ENCODE peak calls at places on chromosomes 3 and 15, in eight cellular contexts. One of them, this sample, is unnamed.
A peak's percentile ranks its signal among the peaks of the same experiment; 100 is the strongest.

GRCh38 chr3:111737712-111738097 is 121.4 kb upstream of the PHLDB2 start:
- DNase-seq in NCI-H1694: no peak
- DNase-seq in right atrium auricular region: peak; percentile 71
- DNase-seq in effector memory CD4-positive, alpha-beta T cell: no peak
- DNase-seq in fibroblast of lung: peak; percentile 97
- DNase-seq in T-helper 9 cell: no peak
- DNase-seq in stimulated activated naive CD8-positive, alpha-beta T cell treated with anti-CD3 and anti-CD28 coated beads, Interleukin-15, Interleukin-2, amounts not matched to agents 100 U/mL and 50 U/mL, for 24 hours: no peak
- DNase-seq in AG20443: peak; percentile 73
- DNase-seq in this sample: no peak

GRCh38 chr3:60055765-60056164 is 1005.9 kb upstream of the CFAP20DC start:
- DNase-seq in T-helper 9 cell: no peak
- DNase-seq in AG20443: no peak
- DNase-seq in effector memory CD4-positive, alpha-beta T cell: no peak
- DNase-seq in fibroblast of lung: no peak
- DNase-seq in stimulated activated naive CD8-positive, alpha-beta T cell treated with anti-CD3 and anti-CD28 coated beads, Interleukin-15, Interleukin-2, amounts not matched to agents 100 U/mL and 50 U/mL, for 24 hours: no peak
- DNase-seq in right atrium auricular region: no peak
- DNase-seq in NCI-H1694: no peak
- DNase-seq in this sample: no peak

GRCh38 chr3:42300013-42300412 is 34.0 kb upstream of the CCK start:
- DNase-seq in right atrium auricular region: no peak
- DNase-seq in T-helper 9 cell: no peak
- DNase-seq in stimulated activated naive CD8-positive, alpha-beta T cell treated with anti-CD3 and anti-CD28 coated beads, Interleukin-15, Interleukin-2, amounts not matched to agents 100 U/mL and 50 U/mL, for 24 hours: peak; percentile 45
- DNase-seq in AG20443: peak; percentile 67
- DNase-seq in effector memory CD4-positive, alpha-beta T cell: no peak
- DNase-seq in fibroblast of lung: peak; percentile 27
- DNase-seq in NCI-H1694: no peak
- DNase-seq in this sample: no peak

GRCh38 chr15:41746802-41747201 is 27.5 kb upstream of the MAPKBP1 start:
- DNase-seq in AG20443: peak; percentile 13
- DNase-seq in stimulated activated naive CD8-positive, alpha-beta T cell treated with anti-CD3 and anti-CD28 coated beads, Interleukin-15, Interleukin-2, amounts not matched to agents 100 U/mL and 50 U/mL, for 24 hours: no peak
- DNase-seq in T-helper 9 cell: no peak
- DNase-seq in right atrium auricular region: no peak
- DNase-seq in fibroblast of lung: peak; percentile 19
- DNase-seq in effector memory CD4-positive, alpha-beta T cell: no peak
- DNase-seq in NCI-H1694: no peak
- DNase-seq in this sample: no peak

GRCh38 chr3:116340680-116341216 is 104.5 kb downstream of the LSAMP start:
- DNase-seq in AG20443: peak; percentile 18
- DNase-seq in right atrium auricular region: no peak
- DNase-seq in NCI-H1694: no peak
- DNase-seq in stimulated activated naive CD8-positive, alpha-beta T cell treated with anti-CD3 and anti-CD28 coated beads, Interleukin-15, Interleukin-2, amounts not matched to agents 100 U/mL and 50 U/mL, for 24 hours: no peak
- DNase-seq in fibroblast of lung: peak; percentile 26
- DNase-seq in T-helper 9 cell: no peak
- DNase-seq in effector memory CD4-positive, alpha-beta T cell: no peak
- DNase-seq in this sample: no peak

GRCh38 chr3:133112666-133113065 is 74.5 kb downstream of the TMEM108 start:
- DNase-seq in T-helper 9 cell: no peak
- DNase-seq in AG20443: no peak
- DNase-seq in right atrium auricular region: no peak
- DNase-seq in effector memory CD4-positive, alpha-beta T cell: no peak
- DNase-seq in stimulated activated naive CD8-positive, alpha-beta T cell treated with anti-CD3 and anti-CD28 coated beads, Interleukin-15, Interleukin-2, amounts not matched to agents 100 U/mL and 50 U/mL, for 24 hours: no peak
- DNase-seq in fibroblast of lung: peak; percentile 81
- DNase-seq in NCI-H1694: no peak
- DNase-seq in this sample: no peak

GRCh38 chr3:107201146-107201545 is 176.1 kb upstream of the CCDC54 start:
- DNase-seq in NCI-H1694: no peak
- DNase-seq in T-helper 9 cell: no peak
- DNase-seq in stimulated activated naive CD8-positive, alpha-beta T cell treated with anti-CD3 and anti-CD28 coated beads, Interleukin-15, Interleukin-2, amounts not matched to agents 100 U/mL and 50 U/mL, for 24 hours: no peak
- DNase-seq in AG20443: no peak
- DNase-seq in right atrium auricular region: no peak
- DNase-seq in effector memory CD4-positive, alpha-beta T cell: no peak
- DNase-seq in fibroblast of lung: no peak
- DNase-seq in this sample: no peak

GRCh38 chr3:161372321-161373260 is 1.3 kb upstream of the SPTSSB start:
- DNase-seq in fibroblast of lung: peak; percentile 4
- DNase-seq in effector memory CD4-positive, alpha-beta T cell: no peak
- DNase-seq in NCI-H1694: peak; percentile 3
- DNase-seq in T-helper 9 cell: no peak
- DNase-seq in AG20443: peak; percentile 64
- DNase-seq in right atrium auricular region: no peak
- DNase-seq in stimulated activated naive CD8-positive, alpha-beta T cell treated with anti-CD3 and anti-CD28 coated beads, Interleukin-15, Interleukin-2, amounts not matched to agents 100 U/mL and 50 U/mL, for 24 hours: peak; percentile 26
- DNase-seq in this sample: no peak

GRCh38 chr3:44903314-44903713 is 28.9 kb downstream of the TGM4 start:
- DNase-seq in NCI-H1694: no peak
- DNase-seq in effector memory CD4-positive, alpha-beta T cell: no peak
- DNase-seq in AG20443: no peak
- DNase-seq in T-helper 9 cell: no peak
- DNase-seq in stimulated activated naive CD8-positive, alpha-beta T cell treated with anti-CD3 and anti-CD28 coated beads, Interleukin-15, Interleukin-2, amounts not matched to agents 100 U/mL and 50 U/mL, for 24 hours: no peak
- DNase-seq in right atrium auricular region: no peak
- DNase-seq in fibroblast of lung: no peak
- DNase-seq in this sample: no peak

GRCh38 chr3:32551496-32551895 is 19.2 kb downstream of the DYNC1LI1 start:
- DNase-seq in T-helper 9 cell: no peak
- DNase-seq in right atrium auricular region: no peak
- DNase-seq in fibroblast of lung: no peak
- DNase-seq in NCI-H1694: no peak
- DNase-seq in AG20443: no peak
- DNase-seq in stimulated activated naive CD8-positive, alpha-beta T cell treated with anti-CD3 and anti-CD28 coated beads, Interleukin-15, Interleukin-2, amounts not matched to agents 100 U/mL and 50 U/mL, for 24 hours: no peak
- DNase-seq in effector memory CD4-positive, alpha-beta T cell: no peak
- DNase-seq in this sample: no peak

GRCh38 chr3:43378066-43378935 is 92.0 kb downstream of the SNRK start:
- DNase-seq in NCI-H1694: no peak
- DNase-seq in stimulated activated naive CD8-positive, alpha-beta T cell treated with anti-CD3 and anti-CD28 coated beads, Interleukin-15, Interleukin-2, amounts not matched to agents 100 U/mL and 50 U/mL, for 24 hours: peak; percentile 71
- DNase-seq in fibroblast of lung: peak; percentile 31
- DNase-seq in T-helper 9 cell: peak; percentile 62
- DNase-seq in right atrium auricular region: no peak
- DNase-seq in effector memory CD4-positive, alpha-beta T cell: peak; percentile 35
- DNase-seq in AG20443: no peak
- DNase-seq in this sample: peak; percentile 38

GRCh38 chr15:76253851-76254440 is 57.3 kb downstream of the ETFA start:
- DNase-seq in stimulated activated naive CD8-positive, alpha-beta T cell treated with anti-CD3 and anti-CD28 coated beads, Interleukin-15, Interleukin-2, amounts not matched to agents 100 U/mL and 50 U/mL, for 24 hours: no peak
- DNase-seq in fibroblast of lung: no peak
- DNase-seq in effector memory CD4-positive, alpha-beta T cell: no peak
- DNase-seq in right atrium auricular region: no peak
- DNase-seq in AG20443: no peak
- DNase-seq in NCI-H1694: no peak
- DNase-seq in T-helper 9 cell: no peak
- DNase-seq in this sample: no peak

GRCh38 chr3:157465741-157466140 is 29.1 kb downstream of the PTX3 start:
- DNase-seq in stimulated activated naive CD8-positive, alpha-beta T cell treated with anti-CD3 and anti-CD28 coated beads, Interleukin-15, Interleukin-2, amounts not matched to agents 100 U/mL and 50 U/mL, for 24 hours: no peak
- DNase-seq in effector memory CD4-positive, alpha-beta T cell: no peak
- DNase-seq in T-helper 9 cell: no peak
- DNase-seq in right atrium auricular region: no peak
- DNase-seq in fibroblast of lung: no peak
- DNase-seq in NCI-H1694: no peak
- DNase-seq in AG20443: peak; percentile 29
- DNase-seq in this sample: no peak

GRCh38 chr3:4953119-4953518 is 26.1 kb upstream of the BHLHE40 start:
- DNase-seq in NCI-H1694: no peak
- DNase-seq in stimulated activated naive CD8-positive, alpha-beta T cell treated with anti-CD3 and anti-CD28 coated beads, Interleukin-15, Interleukin-2, amounts not matched to agents 100 U/mL and 50 U/mL, for 24 hours: no peak
- DNase-seq in right atrium auricular region: no peak
- DNase-seq in effector memory CD4-positive, alpha-beta T cell: no peak
- DNase-seq in AG20443: peak; percentile 17
- DNase-seq in T-helper 9 cell: no peak
- DNase-seq in fibroblast of lung: no peak
- DNase-seq in this sample: no peak

GRCh38 chr15:43440721-43441281 is 52.2 kb downstream of the TP53BP1 start:
- DNase-seq in right atrium auricular region: peak; percentile 66
- DNase-seq in stimulated activated naive CD8-positive, alpha-beta T cell treated with anti-CD3 and anti-CD28 coated beads, Interleukin-15, Interleukin-2, amounts not matched to agents 100 U/mL and 50 U/mL, for 24 hours: peak; percentile 21
- DNase-seq in T-helper 9 cell: no peak
- DNase-seq in AG20443: peak; percentile 91
- DNase-seq in NCI-H1694: peak; percentile 71
- DNase-seq in fibroblast of lung: peak; percentile 98
- DNase-seq in effector memory CD4-positive, alpha-beta T cell: no peak
- DNase-seq in this sample: no peak

GRCh38 chr3:37800022-37800493 is 61.6 kb upstream of the CTDSPL start:
- DNase-seq in effector memory CD4-positive, alpha-beta T cell: no peak
- DNase-seq in stimulated activated naive CD8-positive, alpha-beta T cell treated with anti-CD3 and anti-CD28 coated beads, Interleukin-15, Interleukin-2, amounts not matched to agents 100 U/mL and 50 U/mL, for 24 hours: no peak
- DNase-seq in AG20443: no peak
- DNase-seq in fibroblast of lung: no peak
- DNase-seq in NCI-H1694: no peak
- DNase-seq in right atrium auricular region: no peak
- DNase-seq in T-helper 9 cell: no peak
- DNase-seq in this sample: no peak

GRCh38 chr3:16687206-16687605 is 82.0 kb upstream of the DAZL start:
- DNase-seq in stimulated activated naive CD8-positive, alpha-beta T cell treated with anti-CD3 and anti-CD28 coated beads, Interleukin-15, Interleukin-2, amounts not matched to agents 100 U/mL and 50 U/mL, for 24 hours: no peak
- DNase-seq in right atrium auricular region: no peak
- DNase-seq in NCI-H1694: no peak
- DNase-seq in fibroblast of lung: no peak
- DNase-seq in T-helper 9 cell: no peak
- DNase-seq in AG20443: no peak
- DNase-seq in effector memory CD4-positive, alpha-beta T cell: no peak
- DNase-seq in this sample: no peak

GRCh38 chr15:32856753-32857152 is 138.9 kb downstream of the GREM1 start:
- DNase-seq in T-helper 9 cell: no peak
- DNase-seq in AG20443: no peak
- DNase-seq in stimulated activated naive CD8-positive, alpha-beta T cell treated with anti-CD3 and anti-CD28 coated beads, Interleukin-15, Interleukin-2, amounts not matched to agents 100 U/mL and 50 U/mL, for 24 hours: no peak
- DNase-seq in NCI-H1694: no peak
- DNase-seq in effector memory CD4-positive, alpha-beta T cell: no peak
- DNase-seq in right atrium auricular region: no peak
- DNase-seq in fibroblast of lung: no peak
- DNase-seq in this sample: no peak

GRCh38 chr3:124767259-124767658 is 37.0 kb downstream of the UMPS start:
- DNase-seq in stimulated activated naive CD8-positive, alpha-beta T cell treated with anti-CD3 and anti-CD28 coated beads, Interleukin-15, Interleukin-2, amounts not matched to agents 100 U/mL and 50 U/mL, for 24 hours: no peak
- DNase-seq in T-helper 9 cell: no peak
- DNase-seq in right atrium auricular region: no peak
- DNase-seq in effector memory CD4-positive, alpha-beta T cell: no peak
- DNase-seq in fibroblast of lung: no peak
- DNase-seq in NCI-H1694: no peak
- DNase-seq in AG20443: no peak
- DNase-seq in this sample: no peak

GRCh38 chr15:91338763-91339162 is 238.7 kb downstream of the SV2B start:
- DNase-seq in stimulated activated naive CD8-positive, alpha-beta T cell treated with anti-CD3 and anti-CD28 coated beads, Interleukin-15, Interleukin-2, amounts not matched to agents 100 U/mL and 50 U/mL, for 24 hours: peak; percentile 9
- DNase-seq in effector memory CD4-positive, alpha-beta T cell: no peak
- DNase-seq in fibroblast of lung: peak; percentile 1
- DNase-seq in right atrium auricular region: no peak
- DNase-seq in NCI-H1694: no peak
- DNase-seq in T-helper 9 cell: no peak
- DNase-seq in AG20443: peak; percentile 15
- DNase-seq in this sample: no peak

GRCh38 chr3:129549006-129549800 is 6.2 kb downstream of the H1-8 start:
- DNase-seq in effector memory CD4-positive, alpha-beta T cell: no peak
- DNase-seq in T-helper 9 cell: no peak
- DNase-seq in AG20443: peak; percentile 65
- DNase-seq in right atrium auricular region: no peak
- DNase-seq in fibroblast of lung: no peak
- DNase-seq in NCI-H1694: no peak
- DNase-seq in stimulated activated naive CD8-positive, alpha-beta T cell treated with anti-CD3 and anti-CD28 coated beads, Interleukin-15, Interleukin-2, amounts not matched to agents 100 U/mL and 50 U/mL, for 24 hours: no peak
- DNase-seq in this sample: no peak

GRCh38 chr15:72532991-72533601 is 59.0 kb downstream of the ARIH1 start:
- DNase-seq in T-helper 9 cell: no peak
- DNase-seq in AG20443: no peak
- DNase-seq in right atrium auricular region: no peak
- DNase-seq in stimulated activated naive CD8-positive, alpha-beta T cell treated with anti-CD3 and anti-CD28 coated beads, Interleukin-15, Interleukin-2, amounts not matched to agents 100 U/mL and 50 U/mL, for 24 hours: peak; percentile 20
- DNase-seq in NCI-H1694: no peak
- DNase-seq in effector memory CD4-positive, alpha-beta T cell: no peak
- DNase-seq in fibroblast of lung: no peak
- DNase-seq in this sample: no peak

GRCh38 chr3:48023377-48023776 is 7.2 kb upstream of the MAP4 start:
- DNase-seq in right atrium auricular region: no peak
- DNase-seq in effector memory CD4-positive, alpha-beta T cell: no peak
- DNase-seq in T-helper 9 cell: no peak
- DNase-seq in fibroblast of lung: no peak
- DNase-seq in AG20443: no peak
- DNase-seq in NCI-H1694: no peak
- DNase-seq in stimulated activated naive CD8-positive, alpha-beta T cell treated with anti-CD3 and anti-CD28 coated beads, Interleukin-15, Interleukin-2, amounts not matched to agents 100 U/mL and 50 U/mL, for 24 hours: no peak
- DNase-seq in this sample: no peak

GRCh38 chr3:133119146-133119545 is 81.0 kb downstream of the TMEM108 start:
- DNase-seq in AG20443: no peak
- DNase-seq in NCI-H1694: no peak
- DNase-seq in right atrium auricular region: no peak
- DNase-seq in T-helper 9 cell: no peak
- DNase-seq in fibroblast of lung: peak; percentile 45
- DNase-seq in effector memory CD4-positive, alpha-beta T cell: no peak
- DNase-seq in stimulated activated naive CD8-positive, alpha-beta T cell treated with anti-CD3 and anti-CD28 coated beads, Interleukin-15, Interleukin-2, amounts not matched to agents 100 U/mL and 50 U/mL, for 24 hours: no peak
- DNase-seq in this sample: no peak

GRCh38 chr3:49719214-49719884 is at the start of gene AMIGO3:
- DNase-seq in AG20443: peak; percentile 98
- DNase-seq in T-helper 9 cell: peak; percentile 87
- DNase-seq in fibroblast of lung: peak; percentile 91
- DNase-seq in stimulated activated naive CD8-positive, alpha-beta T cell treated with anti-CD3 and anti-CD28 coated beads, Interleukin-15, Interleukin-2, amounts not matched to agents 100 U/mL and 50 U/mL, for 24 hours: peak; percentile 93
- DNase-seq in right atrium auricular region: peak; percentile 97
- DNase-seq in NCI-H1694: peak; percentile 72
- DNase-seq in effector memory CD4-positive, alpha-beta T cell: peak; percentile 82
- DNase-seq in this sample: peak; percentile 80

GRCh38 chr3:28667646-28668376 is 319.2 kb upstream of the AZI2 start:
- DNase-seq in stimulated activated naive CD8-positive, alpha-beta T cell treated with anti-CD3 and anti-CD28 coated beads, Interleukin-15, Interleukin-2, amounts not matched to agents 100 U/mL and 50 U/mL, for 24 hours: peak; percentile 52
- DNase-seq in effector memory CD4-positive, alpha-beta T cell: peak; percentile 1
- DNase-seq in NCI-H1694: peak; percentile 28
- DNase-seq in T-helper 9 cell: peak; percentile 15
- DNase-seq in AG20443: peak; percentile 70
- DNase-seq in right atrium auricular region: peak; percentile 83
- DNase-seq in fibroblast of lung: peak; percentile 71
- DNase-seq in this sample: no peak

GRCh38 chr3:94036909-94037507 is 8.6 kb upstream of the STX19 start:
- DNase-seq in AG20443: peak; percentile 56
- DNase-seq in right atrium auricular region: no peak
- DNase-seq in NCI-H1694: peak; percentile 5
- DNase-seq in stimulated activated naive CD8-positive, alpha-beta T cell treated with anti-CD3 and anti-CD28 coated beads, Interleukin-15, Interleukin-2, amounts not matched to agents 100 U/mL and 50 U/mL, for 24 hours: no peak
- DNase-seq in effector memory CD4-positive, alpha-beta T cell: no peak
- DNase-seq in fibroblast of lung: peak; percentile 39
- DNase-seq in T-helper 9 cell: no peak
- DNase-seq in this sample: no peak

GRCh38 chr3:12707425-12707824 is 43.5 kb upstream of the RAF1 start:
- DNase-seq in NCI-H1694: no peak
- DNase-seq in AG20443: no peak
- DNase-seq in effector memory CD4-positive, alpha-beta T cell: no peak
- DNase-seq in fibroblast of lung: peak; percentile 33
- DNase-seq in stimulated activated naive CD8-positive, alpha-beta T cell treated with anti-CD3 and anti-CD28 coated beads, Interleukin-15, Interleukin-2, amounts not matched to agents 100 U/mL and 50 U/mL, for 24 hours: no peak
- DNase-seq in right atrium auricular region: no peak
- DNase-seq in T-helper 9 cell: no peak
- DNase-seq in this sample: no peak

GRCh38 chr3:55897573-55898224 is 410.6 kb upstream of the WNT5A start:
- DNase-seq in AG20443: peak; percentile 15
- DNase-seq in T-helper 9 cell: no peak
- DNase-seq in stimulated activated naive CD8-positive, alpha-beta T cell treated with anti-CD3 and anti-CD28 coated beads, Interleukin-15, Interleukin-2, amounts not matched to agents 100 U/mL and 50 U/mL, for 24 hours: no peak
- DNase-seq in effector memory CD4-positive, alpha-beta T cell: no peak
- DNase-seq in NCI-H1694: no peak
- DNase-seq in fibroblast of lung: peak; percentile 19
- DNase-seq in right atrium auricular region: no peak
- DNase-seq in this sample: no peak

GRCh38 chr15:43516801-43517353 is 531 bp upstream of the MAP1A start:
- DNase-seq in fibroblast of lung: peak; percentile 62
- DNase-seq in effector memory CD4-positive, alpha-beta T cell: no peak
- DNase-seq in NCI-H1694: peak; percentile 39
- DNase-seq in T-helper 9 cell: no peak
- DNase-seq in AG20443: peak; percentile 53
- DNase-seq in stimulated activated naive CD8-positive, alpha-beta T cell treated with anti-CD3 and anti-CD28 coated beads, Interleukin-15, Interleukin-2, amounts not matched to agents 100 U/mL and 50 U/mL, for 24 hours: no peak
- DNase-seq in right atrium auricular region: peak; percentile 49
- DNase-seq in this sample: no peak

GRCh38 chr15:45648521-45649200 is 13.8 kb downstream of the SQOR start:
- DNase-seq in fibroblast of lung: no peak
- DNase-seq in AG20443: peak; percentile 41
- DNase-seq in T-helper 9 cell: no peak
- DNase-seq in stimulated activated naive CD8-positive, alpha-beta T cell treated with anti-CD3 and anti-CD28 coated beads, Interleukin-15, Interleukin-2, amounts not matched to agents 100 U/mL and 50 U/mL, for 24 hours: no peak
- DNase-seq in NCI-H1694: no peak
- DNase-seq in right atrium auricular region: no peak
- DNase-seq in effector memory CD4-positive, alpha-beta T cell: no peak
- DNase-seq in this sample: no peak